ENCODE peak calls at places on chromosome 15, in five cellular contexts. D is IMR-90, S is mesendoderm, A is H1, L is H9. F is an unnamed sample.

GRCh38 chr15:69613182-69613581 is 160.6 kb downstream of the RPLP1 start:
- DNase-seq in S (no peak), A (no peak), L (no peak), D (no peak), F (no peak)

GRCh38 chr15:95132774-95133173 is 901.4 kb downstream of the MCTP2 start:
- DNase-seq in S (peak; percentile 42), A (no peak), D (peak; percentile 88), L (no peak), F (no peak)

GRCh38 chr15:57019496-57020160 is 101.2 kb downstream of the TCF12 start:
- DNase-seq in S (no peak), A (no peak), L (no peak), D (no peak), F (no peak)

GRCh38 chr15:66586155-66586976 is 20.6 kb upstream of the LCTL start:
- DNase-seq in S (no peak), D (no peak), L (no peak), A (no peak), F (no peak)

GRCh38 chr15:78105541-78106241 is 13.3 kb downstream of the SH2D7 start:
- DNase-seq in D (peak; percentile 29), S (no peak), A (no peak), L (no peak), F (no peak)

GRCh38 chr15:55993804-55994539 is 560 bp upstream of the NEDD4 start:
- DNase-seq in A (no peak), L (peak; percentile 54), S (peak; percentile 83), D (peak; percentile 68), F (peak; percentile 54)

GRCh38 chr15:62653122-62653521 is 389.4 kb upstream of the TPM1 start:
- DNase-seq in A (no peak), L (no peak), S (no peak), D (no peak), F (no peak)

GRCh38 chr15:75058127-75058905 is 34.9 kb downstream of the PPCDC start:
- DNase-seq in L (no peak), D (peak; percentile 40), A (no peak), S (peak; percentile 96), F (no peak)

GRCh38 chr15:83320831-83321230 is 36.4 kb upstream of the BNC1 start:
- DNase-seq in A (no peak), S (no peak), D (no peak), L (no peak), F (no peak)

GRCh38 chr15:55868707-55869106 is 124.7 kb downstream of the NEDD4 start:
- DNase-seq in A (no peak), D (peak; percentile 35), S (no peak), L (no peak), F (no peak)

GRCh38 chr15:41937568-41937923 is 34.8 kb downstream of the EHD4 start:
- DNase-seq in L (no peak), D (no peak), S (no peak), A (no peak), F (no peak)

GRCh38 chr15:31260646-31261265 is 65.9 kb upstream of the KLF13 start:
- DNase-seq in D (no peak), S (no peak), L (peak; percentile 14), A (no peak), F (no peak)

GRCh38 chr15:85840079-85840801 is 45.5 kb upstream of the KLHL25 start:
- DNase-seq in L (peak; percentile 94), A (peak; percentile 73), D (peak; percentile 41), S (peak; percentile 87), F (peak; percentile 72)

GRCh38 chr15:73335026-73335425 is 33.7 kb downstream of the HCN4 start:
- DNase-seq in L (no peak), D (no peak), S (peak; percentile 3), A (no peak), F (no peak)

GRCh38 chr15:65836665-65837064 is 32.6 kb upstream of the RAB11A start:
- DNase-seq in S (peak; percentile 43), A (no peak), L (peak; percentile 62), D (no peak), F (no peak)

GRCh38 chr15:64634020-64634419 is 141.4 kb downstream of the RBPMS2 start:
- DNase-seq in L (no peak), S (peak; percentile 72), A (no peak), D (no peak), F (peak; percentile 15)

GRCh38 chr15:29674661-29675533 is 147.4 kb downstream of the TJP1 start:
- DNase-seq in D (peak; percentile 23), L (peak; percentile 95), S (peak; percentile 86), A (peak; percentile 73), F (peak; percentile 76)

GRCh38 chr15:60421544-60421943 is 23.8 kb upstream of the ANXA2 start:
- DNase-seq in L (no peak), D (peak; percentile 89), A (no peak), S (no peak), F (no peak)

GRCh38 chr15:34927726-34928125 is 41.8 kb downstream of the AQR start:
- DNase-seq in S (no peak), D (no peak), A (no peak), L (no peak), F (no peak)

GRCh38 chr15:90192961-90193786 is 8.0 kb upstream of the SEMA4B start:
- DNase-seq in L (no peak), S (no peak), D (peak; percentile 53), A (no peak), F (no peak)

GRCh38 chr15:29994284-29994683 is 88.5 kb upstream of the GOLGA8J start:
- DNase-seq in D (no peak), A (no peak), L (no peak), S (no peak), F (no peak)

GRCh38 chr15:76345269-76345879 is 8.8 kb downstream of the ISL2 start:
- DNase-seq in D (no peak), S (peak; percentile 6), L (no peak), A (no peak), F (no peak)

GRCh38 chr15:53976844-53977392 is 1.3 kb upstream of the UNC13C start:
- DNase-seq in S (peak; percentile 87), A (no peak), L (peak; percentile 72), D (no peak), F (peak; percentile 27)

GRCh38 chr15:71143373-71144310 is 28.4 kb downstream of the THSD4 start:
- DNase-seq in D (no peak), S (no peak), L (no peak), A (no peak), F (no peak)

GRCh38 chr15:58749532-58750337 is at the start of gene ADAM10:
- DNase-seq in S (peak; percentile 99), L (peak; percentile 99), D (peak; percentile 99), A (peak; percentile 98), F (peak; percentile 98)
- H3K23ac ChIP-seq in S (peak within 1 kb of the TSS; percentile 66), L (no peak within 1 kb of the TSS), D (peak within 1 kb of the TSS; percentile 90), A (no peak within 1 kb of the TSS), F (peak within 1 kb of the TSS; percentile 15)

GRCh38 chr15:67917037-67917436 is 77.2 kb upstream of the RNU6-1 start:
- DNase-seq in D (no peak), A (no peak), S (no peak), L (no peak), F (no peak)
- H3K27ac ChIP-seq in D (no peak overlapping the region), A (no peak overlapping the region), S (no peak overlapping the region), L (no peak overlapping the region), F (no peak overlapping the region)

DNA sequence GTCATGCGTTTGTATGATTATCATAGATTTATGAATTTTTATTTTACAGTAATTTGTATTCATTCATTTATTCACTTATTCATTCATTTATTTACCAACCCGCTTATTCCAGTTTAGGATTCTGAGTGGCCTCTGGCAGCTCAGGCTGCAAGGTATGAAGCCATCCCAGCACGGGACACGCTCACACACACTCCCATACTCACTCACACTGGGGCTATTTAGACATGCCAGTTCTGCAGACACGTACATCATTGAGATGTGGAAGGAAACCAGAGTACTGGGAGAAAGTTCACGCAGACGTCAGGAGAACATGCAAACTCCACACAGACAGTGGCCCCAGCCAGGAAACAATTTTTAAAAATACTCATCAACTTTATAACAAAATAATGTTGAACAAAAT is 5.1 kb downstream of the CDIN1 start:
- DNase-seq in L (no peak), S (no peak), D (no peak), A (no peak), F (no peak)
- H4K8ac ChIP-seq in L (no peak overlapping the region), S (no peak overlapping the region), D (no peak overlapping the region), A (no peak overlapping the region), F (no peak overlapping the region)

DNA sequence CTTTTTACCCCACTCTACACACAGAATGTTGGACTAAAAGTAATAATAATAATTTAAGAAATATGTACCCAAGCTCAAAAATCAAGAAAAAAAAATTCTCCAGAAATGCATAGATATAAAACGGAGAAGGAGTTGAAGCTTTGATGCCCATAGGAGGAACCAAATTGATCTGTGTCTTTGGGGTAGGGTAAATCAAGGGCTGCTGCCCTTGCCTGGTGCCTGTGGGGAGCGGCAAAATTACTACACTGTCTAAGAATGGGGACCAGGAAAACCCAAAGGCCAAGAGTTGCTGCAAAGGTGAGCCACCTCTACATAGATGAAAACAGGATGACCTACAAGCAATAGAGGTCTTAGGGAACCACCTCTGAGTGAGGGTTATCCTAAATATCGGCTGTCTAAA is 56.0 kb upstream of the SPPL2A start:
- DNase-seq in L (no peak), D (no peak), A (no peak), S (no peak), F (no peak)
- H3K23ac ChIP-seq in L (no peak overlapping the region), D (no peak overlapping the region), A (no peak overlapping the region), S (no peak overlapping the region), F (no peak overlapping the region)

GRCh38 chr15:89004726-89005030 is 83.6 kb upstream of the ABHD2 start:
- DNase-seq in A (no peak), D (no peak), L (no peak), S (no peak), F (no peak)
- H3K27ac ChIP-seq in A (no peak overlapping the region), D (no peak overlapping the region), L (no peak overlapping the region), S (no peak overlapping the region), F (no peak overlapping the region)

F was measured in neuronal stem cell.